ENCODE peak calls at places on chromosomes 11 and 22, in nine cellular contexts. One of them, this sample, is unnamed.

GRCh38 chr11:103637250-103637649 is 399.2 kb upstream of the DDI1 start:
- DNase-seq in HEK293T: no peak
- DNase-seq in type B pancreatic cell: no peak
- DNase-seq in effector memory CD8-positive, alpha-beta T cell: no peak
- DNase-seq in progenitor cell of endocrine pancreas: no peak
- DNase-seq in GM23248: peak
- DNase-seq in neural progenitor cell: no peak
- DNase-seq in IMR-90: peak
- DNase-seq in NCI-H1105 treated with DMSO at 0.1 percent for 48 hours: no peak
- DNase-seq in this sample: no peak

GRCh38 chr11:46369458-46370152 is 11.9 kb upstream of the MDK start:
- DNase-seq in IMR-90: peak
- DNase-seq in GM23248: peak
- DNase-seq in type B pancreatic cell: no peak
- DNase-seq in progenitor cell of endocrine pancreas: peak
- DNase-seq in neural progenitor cell: peak
- DNase-seq in NCI-H1105 treated with DMSO at 0.1 percent for 48 hours: peak
- DNase-seq in effector memory CD8-positive, alpha-beta T cell: no peak
- DNase-seq in HEK293T: peak
- DNase-seq in this sample: no peak

GRCh38 chr22:24592846-24593809 is at the start of gene LRRC75B:
- DNase-seq in effector memory CD8-positive, alpha-beta T cell: peak
- DNase-seq in neural progenitor cell: peak
- DNase-seq in progenitor cell of endocrine pancreas: peak
- DNase-seq in GM23248: peak
- DNase-seq in NCI-H1105 treated with DMSO at 0.1 percent for 48 hours: peak
- DNase-seq in HEK293T: peak
- DNase-seq in type B pancreatic cell: peak
- DNase-seq in IMR-90: peak
- DNase-seq in this sample: no peak

GRCh38 chr22:29450222-29450621 is 11.8 kb downstream of the RFPL1 start:
- DNase-seq in neural progenitor cell: no peak
- DNase-seq in HEK293T: no peak
- DNase-seq in effector memory CD8-positive, alpha-beta T cell: no peak
- DNase-seq in type B pancreatic cell: no peak
- DNase-seq in NCI-H1105 treated with DMSO at 0.1 percent for 48 hours: no peak
- DNase-seq in IMR-90: no peak
- DNase-seq in GM23248: no peak
- DNase-seq in progenitor cell of endocrine pancreas: no peak
- DNase-seq in this sample: no peak

GRCh38 chr11:89293966-89294679 is 116.4 kb downstream of the TYR start:
- DNase-seq in HEK293T: no peak
- DNase-seq in GM23248: peak
- DNase-seq in neural progenitor cell: peak
- DNase-seq in progenitor cell of endocrine pancreas: peak
- DNase-seq in NCI-H1105 treated with DMSO at 0.1 percent for 48 hours: no peak
- DNase-seq in IMR-90: peak
- DNase-seq in effector memory CD8-positive, alpha-beta T cell: no peak
- DNase-seq in type B pancreatic cell: no peak
- DNase-seq in this sample: no peak

GRCh38 chr11:68525930-68526329 is 65.4 kb downstream of the PPP6R3 start:
- DNase-seq in progenitor cell of endocrine pancreas: no peak
- DNase-seq in IMR-90: peak
- DNase-seq in type B pancreatic cell: no peak
- DNase-seq in NCI-H1105 treated with DMSO at 0.1 percent for 48 hours: no peak
- DNase-seq in GM23248: no peak
- DNase-seq in HEK293T: no peak
- DNase-seq in effector memory CD8-positive, alpha-beta T cell: no peak
- DNase-seq in neural progenitor cell: no peak
- DNase-seq in this sample: no peak

GRCh38 chr22:37230673-37231405 is 13.2 kb downstream of the RAC2 start:
- DNase-seq in GM23248: no peak
- DNase-seq in HEK293T: no peak
- DNase-seq in progenitor cell of endocrine pancreas: no peak
- DNase-seq in neural progenitor cell: no peak
- DNase-seq in type B pancreatic cell: no peak
- DNase-seq in IMR-90: no peak
- DNase-seq in NCI-H1105 treated with DMSO at 0.1 percent for 48 hours: no peak
- DNase-seq in effector memory CD8-positive, alpha-beta T cell: no peak
- DNase-seq in this sample: no peak

GRCh38 chr11:95088946-95089619 is 563 bp upstream of the ENDOD1 start:
- DNase-seq in effector memory CD8-positive, alpha-beta T cell: peak
- DNase-seq in GM23248: peak
- DNase-seq in IMR-90: no peak
- DNase-seq in type B pancreatic cell: no peak
- DNase-seq in NCI-H1105 treated with DMSO at 0.1 percent for 48 hours: no peak
- DNase-seq in neural progenitor cell: no peak
- DNase-seq in HEK293T: no peak
- DNase-seq in progenitor cell of endocrine pancreas: no peak
- DNase-seq in this sample: no peak

GRCh38 chr22:31262369-31263133 is 29.7 kb downstream of the PIK3IP1 start:
- DNase-seq in type B pancreatic cell: no peak
- DNase-seq in neural progenitor cell: no peak
- DNase-seq in GM23248: no peak
- DNase-seq in progenitor cell of endocrine pancreas: no peak
- DNase-seq in HEK293T: no peak
- DNase-seq in NCI-H1105 treated with DMSO at 0.1 percent for 48 hours: no peak
- DNase-seq in IMR-90: no peak
- DNase-seq in effector memory CD8-positive, alpha-beta T cell: no peak
- DNase-seq in this sample: no peak

GRCh38 chr11:119371778-119372182 is 9.7 kb downstream of the USP2 start:
- DNase-seq in progenitor cell of endocrine pancreas: no peak
- DNase-seq in effector memory CD8-positive, alpha-beta T cell: no peak
- DNase-seq in GM23248: no peak
- DNase-seq in neural progenitor cell: no peak
- DNase-seq in HEK293T: no peak
- DNase-seq in IMR-90: no peak
- DNase-seq in type B pancreatic cell: no peak
- DNase-seq in NCI-H1105 treated with DMSO at 0.1 percent for 48 hours: peak
- DNase-seq in this sample: peak

GRCh38 chr22:39181778-39182177 is 29.3 kb upstream of the CBX7 start:
- DNase-seq in neural progenitor cell: no peak
- DNase-seq in type B pancreatic cell: no peak
- DNase-seq in IMR-90: no peak
- DNase-seq in effector memory CD8-positive, alpha-beta T cell: no peak
- DNase-seq in progenitor cell of endocrine pancreas: no peak
- DNase-seq in NCI-H1105 treated with DMSO at 0.1 percent for 48 hours: no peak
- DNase-seq in GM23248: no peak
- DNase-seq in HEK293T: peak
- DNase-seq in this sample: no peak

GRCh38 chr11:20045098-20045688 is 115.1 kb downstream of the DBX1 start:
- DNase-seq in GM23248: no peak
- DNase-seq in type B pancreatic cell: no peak
- DNase-seq in effector memory CD8-positive, alpha-beta T cell: no peak
- DNase-seq in IMR-90: no peak
- DNase-seq in neural progenitor cell: no peak
- DNase-seq in progenitor cell of endocrine pancreas: no peak
- DNase-seq in HEK293T: no peak
- DNase-seq in NCI-H1105 treated with DMSO at 0.1 percent for 48 hours: no peak
- DNase-seq in this sample: no peak

GRCh38 chr11:13983081-13983751 is 20.7 kb downstream of the SPON1 start:
- DNase-seq in type B pancreatic cell: no peak
- DNase-seq in GM23248: peak
- DNase-seq in NCI-H1105 treated with DMSO at 0.1 percent for 48 hours: no peak
- DNase-seq in IMR-90: peak
- DNase-seq in HEK293T: peak
- DNase-seq in effector memory CD8-positive, alpha-beta T cell: no peak
- DNase-seq in neural progenitor cell: no peak
- DNase-seq in progenitor cell of endocrine pancreas: no peak
- DNase-seq in this sample: no peak

GRCh38 chr11:61697764-61698163 is 17.6 kb downstream of the DAGLA start:
- DNase-seq in HEK293T: no peak
- DNase-seq in NCI-H1105 treated with DMSO at 0.1 percent for 48 hours: no peak
- DNase-seq in type B pancreatic cell: no peak
- DNase-seq in GM23248: no peak
- DNase-seq in neural progenitor cell: no peak
- DNase-seq in IMR-90: no peak
- DNase-seq in effector memory CD8-positive, alpha-beta T cell: no peak
- DNase-seq in progenitor cell of endocrine pancreas: no peak
- DNase-seq in this sample: no peak

GRCh38 chr22:38638734-38639133 is 17.5 kb downstream of the FAM227A start:
- DNase-seq in NCI-H1105 treated with DMSO at 0.1 percent for 48 hours: no peak
- DNase-seq in type B pancreatic cell: no peak
- DNase-seq in neural progenitor cell: no peak
- DNase-seq in HEK293T: peak
- DNase-seq in progenitor cell of endocrine pancreas: no peak
- DNase-seq in effector memory CD8-positive, alpha-beta T cell: no peak
- DNase-seq in GM23248: no peak
- DNase-seq in IMR-90: peak
- DNase-seq in this sample: no peak

This sample was measured in NCI-H524 treated with DMSO at 0.1 percent for 48 hours.